ENCODE peak calls at places on chromosomes 12 and 14, in nine cellular contexts. G is HAP-1; Z is spleen; Q is stomach; A is upper lobe of right lung; P is breast epithelium; B is transverse colon; V is PC-9; Y is effector memory CD4-positive, alpha-beta T cell. K is an unnamed sample. For H3K27me3, the result is how much of the 10 kb centered on the place peaks cover.

GRCh38 chr14:59213368-59214315 is 25.2 kb downstream of the DAAM1 start:
- DNase-seq in G (peak), Z (no peak), Q (no peak), A (no peak), P (no peak), B (no peak), V (no peak), Y (no peak), K (no peak)

GRCh38 chr12:121828306-121828705 is 24.5 kb downstream of the SETD1B start:
- DNase-seq in G (no peak), Z (no peak), Q (no peak), A (no peak), P (no peak), B (no peak), V (no peak), Y (no peak), K (no peak)

GRCh38 chr14:90344920-90345557 is 13.3 kb upstream of the NRDE2 start:
- DNase-seq in G (no peak), Z (no peak), Q (no peak), A (no peak), P (no peak), B (no peak), V (no peak), Y (no peak), K (no peak)

GRCh38 chr12:64825143-64826011 is 930 bp downstream of the TBC1D30 start:
- DNase-seq in G (no peak), Z (no peak), Q (peak), A (peak), P (no peak), B (no peak), V (no peak), Y (no peak), K (no peak)

GRCh38 chr12:30691122-30691879 is 4.4 kb downstream of the IPO8 start:
- DNase-seq in G (no peak), Z (no peak), Q (no peak), A (no peak), P (no peak), B (no peak), V (peak), Y (no peak), K (peak)

GRCh38 chr14:100610511-100611217 is 23.4 kb upstream of the BEGAIN start:
- DNase-seq in G (no peak), Z (no peak), Q (no peak), A (peak), P (no peak), B (peak), V (no peak), Y (no peak), K (no peak)

GRCh38 chr14:36826614-36827013 is 165.0 kb downstream of the PAX9 start:
- DNase-seq in G (no peak), Z (no peak), Q (no peak), A (no peak), P (no peak), B (no peak), V (no peak), Y (no peak), K (no peak)

GRCh38 chr14:89340200-89340667 is 76.8 kb downstream of the FOXN3 start:
- DNase-seq in G (no peak), Z (no peak), Q (no peak), A (no peak), P (no peak), B (no peak), V (no peak), Y (no peak), K (no peak)

GRCh38 chr12:12704593-12705230 is 8.7 kb upstream of the GPR19 start:
- DNase-seq in G (peak), Z (no peak), Q (peak), A (no peak), P (no peak), B (peak), V (peak), Y (no peak), K (peak)

GRCh38 chr12:117212563-117213190 is 22.4 kb upstream of the FBXO21 start:
- DNase-seq in G (peak), Z (no peak), Q (peak), A (peak), P (peak), B (peak), V (peak), Y (peak), K (no peak)

GRCh38 chr12:105335856-105336255 is 5.4 kb downstream of the C12orf75 start:
- DNase-seq in G (no peak), Z (no peak), Q (no peak), A (no peak), P (no peak), B (no peak), V (no peak), Y (no peak), K (no peak)

GRCh38 chr14:72888636-72889201 is 5.2 kb downstream of the DPF3 start:
- DNase-seq in G (no peak), Z (no peak), Q (no peak), A (no peak), P (no peak), B (no peak), V (no peak), Y (no peak), K (no peak)

GRCh38 chr12:65759735-65760134 is 64.5 kb upstream of the HMGA2 start:
- DNase-seq in G (no peak), Z (no peak), Q (no peak), A (no peak), P (no peak), B (no peak), V (no peak), Y (no peak), K (no peak)

GRCh38 chr12:94973202-94973601 is 30.3 kb downstream of the NDUFA12 start:
- DNase-seq in G (peak), Z (no peak), Q (no peak), A (no peak), P (no peak), B (no peak), V (no peak), Y (no peak), K (no peak)

GRCh38 chr14:38238881-38239280 is 17.0 kb downstream of the CLEC14A start:
- DNase-seq in G (no peak), Z (no peak), Q (no peak), A (no peak), P (no peak), B (no peak), V (no peak), Y (no peak), K (no peak)

GRCh38 chr14:38248629-38249028 is 7.3 kb downstream of the CLEC14A start:
- DNase-seq in G (no peak), Z (no peak), Q (no peak), A (no peak), P (no peak), B (no peak), V (no peak), Y (no peak), K (no peak)

GRCh38 chr14:38238332-38238731 is 17.6 kb downstream of the CLEC14A start:
- DNase-seq in G (no peak), Z (no peak), Q (no peak), A (no peak), P (no peak), B (no peak), V (no peak), Y (no peak), K (no peak)

DNA sequence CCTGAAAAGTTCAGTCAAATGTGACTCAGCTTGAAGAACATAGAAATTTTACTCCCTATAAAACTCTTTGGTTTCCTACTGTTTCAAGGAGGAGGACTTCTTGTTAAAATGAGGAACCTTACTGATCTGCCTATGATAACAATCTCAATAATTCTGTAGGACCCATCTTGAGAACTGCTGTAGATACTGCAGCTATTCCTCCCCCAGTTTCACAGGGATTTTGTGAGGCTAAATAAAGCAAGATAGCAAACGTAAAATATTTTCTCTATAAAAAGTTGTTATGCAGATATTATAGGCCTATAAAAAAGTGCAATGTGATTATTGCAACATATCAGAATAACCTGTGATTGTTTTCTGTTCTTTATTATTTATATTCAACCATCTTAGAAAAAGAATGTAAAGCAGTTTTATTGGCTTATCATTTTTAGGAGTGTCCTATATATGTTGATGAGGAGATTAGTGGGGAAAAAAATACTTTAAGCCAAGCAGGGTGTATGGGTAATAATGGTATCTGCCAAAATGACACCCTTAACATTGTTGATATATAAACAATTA is 12.1 kb downstream of the CLEC14A start:
- DNase-seq in G (no peak), Z (no peak), Q (no peak), A (no peak), P (no peak), B (no peak), V (no peak), Y (no peak), K (no peak)
- H3K27me3 ChIP-seq in G (under half), Z (under half), Q (under half), A (under half), P (under half), B (under half), V (under half), Y (under half), K (under half)

GRCh38 chr12:6567824-6568617 is at the start of gene NOP2:
- DNase-seq in G (peak), Z (peak), Q (peak), A (peak), P (peak), B (peak), V (peak), Y (peak), K (peak)
- H3K27me3 ChIP-seq in G (under half), Z (under half), Q (under half), A (under half), P (under half), B (under half), V (under half), Y (under half), K (under half)

GRCh38 chr12:57471-57980 is 9.0 kb upstream of the IQSEC3 start:
- DNase-seq in G (no peak), Z (peak), Q (no peak), A (no peak), P (no peak), B (no peak), V (no peak), Y (no peak), K (no peak)
- H3K27me3 ChIP-seq in G (under half), Z (under half), Q (under half), A (under half), P (under half), B (half or more), V (half or more), Y (under half), K (under half)

DNA sequence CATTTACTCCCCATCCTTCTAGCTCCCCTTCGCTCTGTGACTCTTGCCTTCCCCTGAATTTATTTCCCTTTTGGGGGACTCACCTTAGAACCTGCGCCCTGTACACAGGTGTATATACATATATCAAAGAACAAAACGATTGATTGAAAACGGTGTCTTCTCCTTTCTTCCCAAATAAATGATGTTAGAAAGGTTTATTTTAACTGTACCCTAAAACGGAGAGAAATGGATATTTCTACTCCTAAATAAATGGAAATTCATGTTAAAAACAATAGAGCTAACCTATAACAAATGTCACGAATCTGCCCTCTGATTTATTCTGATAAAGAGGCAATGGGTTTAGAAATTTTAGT is 8.6 kb upstream of the LHX5 start:
- DNase-seq in G (no peak), Z (no peak), Q (no peak), A (no peak), P (no peak), B (no peak), V (no peak), Y (no peak), K (no peak)
- H3K27me3 ChIP-seq in G (half or more), Z (half or more), Q (under half), A (half or more), P (half or more), B (half or more), V (half or more), Y (half or more), K (half or more)

DNA sequence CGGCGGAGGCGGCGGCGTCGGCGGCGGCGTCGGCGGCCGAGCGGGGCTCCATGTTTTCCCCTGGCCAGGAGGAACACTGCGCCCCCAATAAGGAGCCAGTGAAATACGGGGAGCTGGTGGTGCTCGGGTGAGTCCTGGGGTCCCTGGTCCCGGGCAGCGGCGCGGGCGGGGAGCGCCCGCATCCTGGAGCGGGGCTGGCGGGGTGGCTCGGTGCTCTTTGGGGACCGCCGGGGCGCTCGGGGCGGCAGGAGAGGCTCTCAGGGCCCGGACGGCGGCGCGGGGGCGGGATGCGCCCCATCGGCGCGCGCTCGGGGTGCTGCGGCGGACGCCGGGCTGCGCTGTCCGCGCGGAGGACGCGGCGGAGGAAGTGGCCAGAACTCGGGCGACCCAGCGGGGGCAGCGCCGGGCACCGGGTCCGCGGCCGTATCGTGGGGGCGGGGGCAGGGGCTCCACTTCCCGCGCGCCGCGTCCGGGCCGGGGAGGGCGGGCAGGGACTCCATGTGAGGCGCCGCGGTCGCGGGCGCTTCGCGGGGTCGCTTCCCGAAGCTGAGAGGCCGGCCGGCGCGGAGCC is 485 bp downstream of the PELI2 start:
- DNase-seq in G (peak), Z (peak), Q (peak), A (peak), P (no peak), B (peak), V (peak), Y (no peak), K (no peak)
- H3K27me3 ChIP-seq in G (under half), Z (under half), Q (under half), A (under half), P (under half), B (under half), V (under half), Y (under half), K (under half)

DNA sequence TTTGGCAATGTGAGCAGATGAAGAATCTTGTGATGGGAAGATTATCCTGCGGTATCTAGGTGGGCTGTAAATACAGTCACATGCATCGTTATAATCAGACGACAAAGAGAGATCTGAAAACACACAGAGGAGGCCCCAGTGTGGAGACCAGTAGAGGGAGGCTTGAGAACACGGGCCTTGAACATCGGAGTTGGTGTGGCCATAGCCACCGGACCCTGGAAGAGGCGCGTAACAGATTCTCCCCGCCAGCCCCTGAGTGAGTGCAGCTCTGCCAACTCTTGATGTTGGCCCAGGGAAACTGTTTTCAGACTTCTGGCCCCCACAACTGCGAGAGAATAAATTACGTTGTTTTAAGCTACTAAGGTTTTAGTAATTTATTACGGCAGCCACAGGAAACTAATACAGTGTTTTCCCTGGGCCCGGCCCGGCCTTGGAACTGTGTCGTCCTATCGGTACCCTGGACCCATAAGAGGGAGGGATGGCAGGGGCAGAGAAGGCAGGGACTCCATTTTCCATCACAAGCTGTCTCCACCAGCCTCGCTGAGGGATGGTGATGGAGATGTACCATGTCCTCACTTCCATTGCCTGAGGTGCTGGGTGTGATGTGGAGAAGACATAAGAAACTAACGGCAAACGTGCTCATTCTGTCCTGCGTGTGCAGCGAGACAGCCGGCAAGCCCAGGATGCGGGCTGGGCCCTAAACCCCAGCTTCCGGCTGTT is 91.6 kb downstream of the NTF3 start:
- DNase-seq in G (no peak), Z (no peak), Q (no peak), A (no peak), P (no peak), B (no peak), V (no peak), Y (no peak), K (no peak)
- H3K27me3 ChIP-seq in G (under half), Z (under half), Q (under half), A (under half), P (under half), B (under half), V (half or more), Y (under half), K (under half)

DNA sequence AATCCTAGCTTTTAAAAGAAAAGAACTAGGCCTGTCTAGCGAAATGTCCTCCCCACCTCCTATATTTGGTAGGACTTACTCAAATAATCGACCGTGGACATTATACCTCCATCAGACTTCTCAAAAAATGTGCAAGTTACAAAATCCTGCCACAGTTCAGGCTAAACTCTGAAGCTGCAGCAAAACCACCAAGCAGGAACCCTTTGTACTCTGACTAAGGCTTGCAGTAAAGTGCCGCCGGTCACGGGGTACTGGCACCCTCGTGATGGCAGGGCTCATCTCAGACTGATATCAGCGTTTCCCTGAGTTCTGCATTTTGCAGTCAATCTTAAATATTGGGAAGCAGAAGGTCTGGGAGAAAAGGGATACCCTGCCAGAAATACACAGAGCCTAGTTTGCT is 17.1 kb downstream of the SLC11A2 start:
- DNase-seq in G (peak), Z (peak), Q (peak), A (peak), P (no peak), B (peak), V (no peak), Y (no peak), K (no peak)
- H3K27me3 ChIP-seq in G (under half), Z (under half), Q (under half), A (under half), P (under half), B (under half), V (under half), Y (under half), K (under half)

DNA sequence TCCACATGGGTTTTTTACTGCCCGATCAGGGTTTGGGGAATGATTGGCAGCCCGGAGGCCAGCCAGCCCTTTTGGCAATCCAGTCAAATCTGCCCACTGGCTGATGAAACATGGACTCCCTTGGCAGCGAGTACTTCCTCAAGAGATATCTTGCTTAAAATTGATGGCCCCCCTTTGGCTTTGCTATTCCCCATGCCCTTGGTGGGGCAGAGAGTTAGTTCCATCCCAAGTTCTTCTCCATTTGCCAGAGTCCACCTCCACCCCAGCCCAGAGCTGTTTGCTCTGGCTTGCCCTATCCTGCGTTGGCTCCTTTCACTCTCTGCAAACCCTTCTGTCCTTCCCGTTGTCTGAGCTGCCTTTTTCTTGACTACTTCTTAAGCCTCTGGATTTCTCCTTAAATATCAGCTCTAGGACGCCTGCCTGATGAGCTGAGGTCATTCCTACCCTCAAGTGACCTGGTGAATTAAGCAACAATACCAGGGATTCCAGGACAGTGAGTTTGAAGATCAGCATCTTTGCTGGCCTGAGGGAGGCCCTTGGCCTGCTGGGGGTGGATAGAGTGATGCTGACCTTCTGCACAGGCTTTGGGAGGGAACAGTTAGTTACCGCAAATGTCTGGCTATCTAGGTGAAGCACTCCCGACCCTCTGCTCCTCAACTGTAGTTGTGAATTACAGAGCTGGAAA is 212.0 kb downstream of the CACNA1C start:
- DNase-seq in G (no peak), Z (no peak), Q (no peak), A (no peak), P (peak), B (peak), V (no peak), Y (no peak), K (peak)
- H3K27me3 ChIP-seq in G (under half), Z (under half), Q (under half), A (under half), P (under half), B (under half), V (half or more), Y (under half), K (under half)

GRCh38 chr12:103647267-103647666 is 60.2 kb downstream of the STAB2 start:
- DNase-seq in G (no peak), Z (no peak), Q (no peak), A (no peak), P (no peak), B (no peak), V (peak), Y (no peak), K (peak)

GRCh38 chr12:103640410-103640809 is 53.3 kb downstream of the STAB2 start:
- DNase-seq in G (no peak), Z (no peak), Q (no peak), A (no peak), P (no peak), B (no peak), V (no peak), Y (no peak), K (no peak)

GRCh38 chr12:103640831-103641230 is 53.8 kb downstream of the STAB2 start:
- DNase-seq in G (no peak), Z (no peak), Q (no peak), A (no peak), P (no peak), B (no peak), V (no peak), Y (no peak), K (no peak)

GRCh38 chr12:103642240-103642864 is 55.3 kb downstream of the STAB2 start:
- DNase-seq in G (no peak), Z (no peak), Q (no peak), A (no peak), P (no peak), B (no peak), V (no peak), Y (no peak), K (no peak)

DNA sequence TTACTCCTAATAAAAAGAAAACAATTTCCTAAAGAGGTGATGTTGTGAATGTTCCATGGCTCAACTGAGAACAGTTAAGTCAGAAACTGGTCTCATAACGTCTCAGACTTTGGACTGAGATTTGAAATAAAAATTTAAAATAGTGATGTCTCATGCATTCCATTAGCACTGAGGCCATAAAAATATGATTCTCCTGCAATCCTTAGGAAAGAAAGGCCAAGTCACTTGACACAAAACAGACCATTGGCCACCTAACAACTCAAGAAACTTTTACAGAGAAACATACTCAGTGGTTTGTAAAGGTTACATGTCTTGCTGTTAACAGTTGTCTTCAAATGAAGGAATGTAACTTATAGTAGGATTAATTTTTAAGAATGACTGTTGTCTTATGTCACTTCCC is 58.1 kb downstream of the STAB2 start:
- DNase-seq in G (no peak), Z (no peak), Q (no peak), A (no peak), P (no peak), B (no peak), V (no peak), Y (no peak), K (no peak)
- H3K27me3 ChIP-seq in G (under half), Z (under half), Q (under half), A (under half), P (under half), B (under half), V (under half), Y (under half), K (under half)

K was measured in kidney epithelial cell.